ENCODE peak calls at places on chromosomes 11 and 22, in eight cellular contexts. H is A549; O is fibroblast of mammary gland; P is AG04449; S is tibial artery; G is cardiac fibroblast; A is spleen; Z is CD8-positive, alpha-beta T cell. Y is an unnamed sample.

GRCh38 chr22:36563898-36564297 is 34.9 kb upstream of the EIF3D start:
- DNase-seq in H (no peak), O (no peak), P (no peak), S (no peak), G (no peak), A (no peak), Z (no peak), Y (no peak)

GRCh38 chr22:19872779-19873137 is 18.1 kb upstream of the GNB1L start:
- DNase-seq in H (no peak), O (no peak), P (no peak), S (peak; percentile 46), G (no peak), A (peak; percentile 69), Z (no peak), Y (no peak)

GRCh38 chr22:46738961-46739870 is 1.2 kb upstream of the CERK start:
- DNase-seq in H (peak; percentile 88), O (peak; percentile 56), P (no peak), S (peak; percentile 77), G (peak; percentile 80), A (no peak), Z (peak; percentile 16), Y (no peak)

GRCh38 chr22:21951931-21952465 is 650 bp downstream of the PPM1F start:
- DNase-seq in H (no peak), O (peak; percentile 39), P (no peak), S (no peak), G (peak; percentile 48), A (peak; percentile 91), Z (no peak), Y (no peak)

GRCh38 chr22:46088541-46089311 is 61.6 kb upstream of the PPARA start:
- DNase-seq in H (no peak), O (peak; percentile 80), P (peak; percentile 53), S (peak; percentile 91), G (peak; percentile 84), A (peak; percentile 82), Z (no peak), Y (no peak)

GRCh38 chr22:47609653-47610052 is 847.2 kb downstream of the TBC1D22A start:
- DNase-seq in H (no peak), O (no peak), P (no peak), S (no peak), G (no peak), A (peak; percentile 55), Z (no peak), Y (no peak)

GRCh38 chr11:57230316-57230715 is 6.7 kb downstream of the APLNR start:
- DNase-seq in H (no peak), O (no peak), P (no peak), S (no peak), G (no peak), A (no peak), Z (no peak), Y (no peak)

GRCh38 chr22:36068776-36069344 is 40.2 kb upstream of the RBFOX2 start:
- DNase-seq in H (no peak), O (peak; percentile 56), P (no peak), S (no peak), G (no peak), A (no peak), Z (no peak), Y (no peak)

GRCh38 chr11:119982517-119983239 is 155.2 kb downstream of the TRIM29 start:
- DNase-seq in H (no peak), O (peak; percentile 54), P (no peak), S (no peak), G (no peak), A (no peak), Z (no peak), Y (no peak)

GRCh38 chr11:65422104-65422632 is 430 bp upstream of the NEAT1 start:
- DNase-seq in H (no peak), O (peak; percentile 96), P (peak; percentile 83), S (peak; percentile 99), G (peak; percentile 98), A (peak; percentile 99), Z (peak; percentile 87), Y (peak; percentile 85)

GRCh38 chr11:65422633-65423515 is at the start of gene NEAT1:
- DNase-seq in H (no peak), O (peak; percentile 88), P (peak; percentile 38), S (peak; percentile 98), G (peak; percentile 96), A (peak; percentile 98), Z (peak; percentile 93), Y (peak; percentile 89)

GRCh38 chr11:65420506-65421203 is 1.9 kb upstream of the NEAT1 start:
- DNase-seq in H (no peak), O (no peak), P (no peak), S (no peak), G (no peak), A (no peak), Z (no peak), Y (no peak)

GRCh38 chr11:65419773-65420481 is 2.7 kb upstream of the NEAT1 start:
- DNase-seq in H (no peak), O (peak; percentile 96), P (no peak), S (peak; percentile 98), G (peak; percentile 95), A (peak; percentile 94), Z (peak; percentile 50), Y (peak; percentile 87)

DNA sequence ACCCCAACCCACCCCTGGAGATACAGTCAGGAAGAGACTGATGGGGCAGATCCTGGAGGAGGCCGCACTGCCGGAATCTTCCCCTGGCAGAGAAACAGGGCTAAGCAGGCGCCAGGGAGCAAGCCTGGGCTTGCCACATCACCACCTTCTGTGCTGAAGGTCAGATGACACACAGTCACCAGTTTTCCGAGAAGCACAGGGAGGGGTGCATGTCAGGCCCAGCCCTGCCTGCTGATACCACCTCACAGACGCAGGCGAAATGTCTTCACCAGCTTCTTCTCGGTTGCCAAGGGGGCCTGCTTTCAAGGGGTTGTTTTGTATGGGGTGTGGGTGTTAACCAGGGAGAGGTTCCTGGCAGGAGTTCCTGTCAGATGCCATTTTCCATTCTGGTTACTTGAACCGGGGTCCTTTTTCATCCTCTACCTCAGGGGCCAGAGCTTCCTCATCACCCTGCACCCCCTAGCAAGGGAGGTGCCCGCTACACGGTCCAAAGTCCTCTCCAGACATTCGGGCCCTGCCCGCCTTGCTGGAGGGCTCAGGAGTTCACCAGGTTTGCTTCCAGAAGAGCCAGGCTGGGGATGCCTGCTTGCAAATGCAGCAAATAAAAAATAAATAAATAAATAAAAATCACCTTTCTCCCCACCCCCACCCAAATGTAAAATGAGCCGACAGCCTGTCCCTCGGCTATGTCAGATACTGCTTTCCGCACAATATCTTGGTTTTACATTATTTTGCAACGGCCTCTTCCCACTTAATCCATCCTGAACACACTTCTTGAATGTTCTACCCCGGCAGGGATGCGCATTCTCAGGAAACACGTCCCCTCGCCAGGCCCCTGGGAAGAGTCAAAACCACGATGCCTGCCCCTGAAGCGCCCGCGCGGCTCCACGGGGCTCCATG is 1.1 kb upstream of the NEAT1 start:
- DNase-seq in H (peak; percentile 79), O (peak; percentile 100), P (peak; percentile 97), S (peak; percentile 98), G (peak; percentile 99), A (peak; percentile 95), Z (peak; percentile 81), Y (peak; percentile 93)
- TF ChIP-seq CTCF in H (no peak), O (no peak), P (no peak), S (no peak), G (no peak), A (no peak), Z (no peak), Y (no peak)

GRCh38 chr11:34977039-34977906 is 60.9 kb downstream of the PDHX start:
- DNase-seq in H (peak; percentile 19), O (peak; percentile 83), P (peak; percentile 66), S (no peak), G (peak; percentile 90), A (no peak), Z (no peak), Y (peak; percentile 90)
- H3K4me3 ChIP-seq in H (no peak overlapping the region), O (no peak overlapping the region), P (no peak overlapping the region), S (no peak overlapping the region), G (no peak overlapping the region), A (no peak overlapping the region), Z (no peak overlapping the region), Y (no peak overlapping the region)

GRCh38 chr11:3880724-3881123 is 25.3 kb downstream of the STIM1 start:
- DNase-seq in H (no peak), O (peak; percentile 70), P (no peak), S (no peak), G (peak; percentile 74), A (no peak), Z (no peak), Y (no peak)
- TF ChIP-seq CTCF in H (no peak), O (no peak), P (no peak), S (no peak), G (no peak), A (no peak), Z (no peak), Y (no peak)

DNA sequence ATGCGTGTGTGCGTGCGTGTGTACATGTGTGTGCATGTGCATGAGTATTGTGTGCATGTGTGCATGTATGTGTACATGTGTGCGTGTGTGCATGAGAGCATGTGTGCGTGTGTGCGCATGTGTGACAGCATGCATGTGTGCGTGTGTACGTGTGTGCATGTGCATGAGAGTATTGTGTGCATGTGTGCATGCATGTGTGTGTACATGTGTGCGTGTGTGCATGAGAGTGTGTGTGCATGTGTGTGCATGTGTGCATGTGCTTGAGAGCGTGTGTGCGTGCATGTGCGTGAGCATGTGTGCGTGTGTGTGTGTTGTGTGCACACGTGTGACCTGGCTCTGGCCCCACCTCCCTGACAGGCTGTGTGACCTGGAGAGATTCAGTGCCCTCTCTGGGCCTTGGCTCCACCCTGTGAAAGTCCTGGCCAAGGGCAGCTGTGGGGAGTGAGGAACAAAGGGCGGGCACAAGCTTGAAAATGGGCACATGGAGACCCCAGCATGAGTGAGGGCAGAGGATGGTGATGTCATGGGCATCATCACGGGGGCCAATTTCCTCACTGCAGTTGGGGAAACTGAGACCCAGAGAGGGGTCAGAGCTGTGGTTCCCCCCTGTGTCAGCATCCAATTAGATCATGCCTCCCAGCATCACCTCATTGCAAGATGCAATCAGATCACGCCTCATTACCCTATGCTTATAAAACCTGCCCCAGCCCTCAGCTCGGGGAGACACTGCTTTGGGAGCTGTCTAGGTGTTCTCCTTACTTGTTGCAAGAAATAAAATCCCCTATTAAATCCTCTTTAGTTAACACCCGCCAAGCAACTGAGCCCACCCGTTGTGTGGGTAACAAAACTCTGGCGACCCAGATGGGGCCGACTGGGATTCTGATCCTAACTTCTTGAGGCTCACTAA is 643 bp downstream of the ACY3 start:
- DNase-seq in H (no peak), O (no peak), P (no peak), S (no peak), G (no peak), A (no peak), Z (no peak), Y (no peak)
- H3K4me3 ChIP-seq in H (peak overlapping the region; percentile 53), O (no peak overlapping the region), P (no peak overlapping the region), S (peak overlapping the region; percentile 26), G (no peak overlapping the region), A (peak overlapping the region; percentile 42), Z (peak overlapping the region; percentile 52), Y (no peak overlapping the region)

DNA sequence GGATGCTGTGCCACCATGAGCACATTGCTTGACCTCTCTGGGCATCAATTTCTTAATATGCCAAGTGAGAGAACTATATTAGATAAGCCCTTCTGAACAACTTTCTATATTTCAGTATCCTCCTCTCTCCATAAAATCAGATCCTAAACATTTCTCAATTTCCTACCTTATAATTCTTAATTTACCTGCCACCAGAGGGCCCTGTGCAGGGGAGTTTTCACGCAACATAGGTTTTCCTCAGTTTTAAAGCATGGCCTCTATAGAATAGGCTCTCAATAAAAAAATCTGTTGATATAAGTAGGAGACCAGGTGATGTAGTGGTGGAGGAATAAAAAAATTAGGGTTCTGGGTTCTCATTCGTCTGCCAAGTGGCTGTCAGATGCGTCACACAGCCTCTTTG is 83.7 kb upstream of the DBX1 start:
- DNase-seq in H (no peak), O (peak; percentile 1), P (no peak), S (no peak), G (peak; percentile 8), A (no peak), Z (no peak), Y (no peak)
- TF ChIP-seq CTCF in H (peak; percentile 20), O (peak; percentile 40), P (no peak), S (no peak), G (peak; percentile 42), A (no peak), Z (no peak), Y (peak; percentile 40)

GRCh38 chr11:17300372-17300771 is 23.8 kb downstream of the NUCB2 start:
- DNase-seq in H (no peak), O (no peak), P (no peak), S (no peak), G (no peak), A (no peak), Z (no peak), Y (no peak)
- H3K4me3 ChIP-seq in H (no peak overlapping the region), O (no peak overlapping the region), P (no peak overlapping the region), S (no peak overlapping the region), G (no peak overlapping the region), A (no peak overlapping the region), Z (no peak overlapping the region), Y (no peak overlapping the region)

Y was measured in HFF-Myc.